ENCODE peak calls at places on chromosomes 12 and 14, in nine cellular contexts. One of them, this sample, is unnamed.

GRCh38 chr14:88323520-88324199 is 591 bp upstream of the KCNK10 start:
- DNase-seq in AG20443: peak
- DNase-seq in hippocampal formation: no peak
- DNase-seq in neural crest cell: peak
- DNase-seq in activated CD4-positive, alpha-beta memory T cell treated with anti-CD3 and anti-CD28 coated beads, Interleukin-2, amount 10 ng/mL, durations not matched to agents 7 days and 5 days: no peak
- DNase-seq in ACHN: peak
- DNase-seq in right cardiac atrium: no peak
- DNase-seq in nephron progenitor cell: peak
- DNase-seq in OCI-LY7: peak
- DNase-seq in this sample: no peak

GRCh38 chr12:91267039-91267438 is 84.4 kb upstream of the DCN start:
- DNase-seq in AG20443: no peak
- DNase-seq in hippocampal formation: no peak
- DNase-seq in neural crest cell: no peak
- DNase-seq in activated CD4-positive, alpha-beta memory T cell treated with anti-CD3 and anti-CD28 coated beads, Interleukin-2, amount 10 ng/mL, durations not matched to agents 7 days and 5 days: no peak
- DNase-seq in ACHN: no peak
- DNase-seq in right cardiac atrium: no peak
- DNase-seq in nephron progenitor cell: no peak
- DNase-seq in OCI-LY7: no peak
- DNase-seq in this sample: no peak

GRCh38 chr12:129337413-129337812 is 484.1 kb downstream of the GLT1D1 start:
- DNase-seq in AG20443: no peak
- DNase-seq in hippocampal formation: no peak
- DNase-seq in neural crest cell: no peak
- DNase-seq in activated CD4-positive, alpha-beta memory T cell treated with anti-CD3 and anti-CD28 coated beads, Interleukin-2, amount 10 ng/mL, durations not matched to agents 7 days and 5 days: no peak
- DNase-seq in ACHN: no peak
- DNase-seq in right cardiac atrium: no peak
- DNase-seq in nephron progenitor cell: no peak
- DNase-seq in OCI-LY7: no peak
- DNase-seq in this sample: no peak

GRCh38 chr14:38877744-38878388 is 225.2 kb downstream of the SEC23A start:
- DNase-seq in AG20443: no peak
- DNase-seq in hippocampal formation: no peak
- DNase-seq in neural crest cell: no peak
- DNase-seq in activated CD4-positive, alpha-beta memory T cell treated with anti-CD3 and anti-CD28 coated beads, Interleukin-2, amount 10 ng/mL, durations not matched to agents 7 days and 5 days: no peak
- DNase-seq in ACHN: no peak
- DNase-seq in right cardiac atrium: no peak
- DNase-seq in nephron progenitor cell: no peak
- DNase-seq in OCI-LY7: no peak
- DNase-seq in this sample: no peak

GRCh38 chr12:124741211-124741610 is 122.5 kb downstream of the SCARB1 start:
- DNase-seq in AG20443: no peak
- DNase-seq in hippocampal formation: no peak
- DNase-seq in neural crest cell: no peak
- DNase-seq in activated CD4-positive, alpha-beta memory T cell treated with anti-CD3 and anti-CD28 coated beads, Interleukin-2, amount 10 ng/mL, durations not matched to agents 7 days and 5 days: no peak
- DNase-seq in ACHN: no peak
- DNase-seq in right cardiac atrium: no peak
- DNase-seq in nephron progenitor cell: no peak
- DNase-seq in OCI-LY7: no peak
- DNase-seq in this sample: no peak

GRCh38 chr14:22555573-22556011 is 33.4 kb downstream of the DAD1 start:
- DNase-seq in AG20443: no peak
- DNase-seq in hippocampal formation: no peak
- DNase-seq in neural crest cell: no peak
- DNase-seq in activated CD4-positive, alpha-beta memory T cell treated with anti-CD3 and anti-CD28 coated beads, Interleukin-2, amount 10 ng/mL, durations not matched to agents 7 days and 5 days: peak
- DNase-seq in ACHN: no peak
- DNase-seq in right cardiac atrium: no peak
- DNase-seq in nephron progenitor cell: no peak
- DNase-seq in OCI-LY7: peak
- DNase-seq in this sample: no peak

GRCh38 chr12:46699986-46700385 is 125.8 kb downstream of the SLC38A4 start:
- DNase-seq in AG20443: no peak
- DNase-seq in hippocampal formation: no peak
- DNase-seq in neural crest cell: no peak
- DNase-seq in activated CD4-positive, alpha-beta memory T cell treated with anti-CD3 and anti-CD28 coated beads, Interleukin-2, amount 10 ng/mL, durations not matched to agents 7 days and 5 days: no peak
- DNase-seq in ACHN: no peak
- DNase-seq in right cardiac atrium: no peak
- DNase-seq in nephron progenitor cell: no peak
- DNase-seq in OCI-LY7: no peak
- DNase-seq in this sample: no peak

GRCh38 chr12:57193706-57194245 is 22.8 kb upstream of the NXPH4 start:
- DNase-seq in AG20443: no peak
- DNase-seq in hippocampal formation: no peak
- DNase-seq in neural crest cell: no peak
- DNase-seq in activated CD4-positive, alpha-beta memory T cell treated with anti-CD3 and anti-CD28 coated beads, Interleukin-2, amount 10 ng/mL, durations not matched to agents 7 days and 5 days: no peak
- DNase-seq in ACHN: no peak
- DNase-seq in right cardiac atrium: no peak
- DNase-seq in nephron progenitor cell: no peak
- DNase-seq in OCI-LY7: no peak
- DNase-seq in this sample: no peak

GRCh38 chr12:131438874-131439273 is 272.0 kb upstream of the SFSWAP start:
- DNase-seq in AG20443: no peak
- DNase-seq in hippocampal formation: no peak
- DNase-seq in neural crest cell: no peak
- DNase-seq in activated CD4-positive, alpha-beta memory T cell treated with anti-CD3 and anti-CD28 coated beads, Interleukin-2, amount 10 ng/mL, durations not matched to agents 7 days and 5 days: no peak
- DNase-seq in ACHN: no peak
- DNase-seq in right cardiac atrium: no peak
- DNase-seq in nephron progenitor cell: peak
- DNase-seq in OCI-LY7: no peak
- DNase-seq in this sample: no peak

GRCh38 chr12:9796346-9796745 is 30.9 kb upstream of the KLRF1 start:
- DNase-seq in AG20443: no peak
- DNase-seq in hippocampal formation: no peak
- DNase-seq in neural crest cell: no peak
- DNase-seq in activated CD4-positive, alpha-beta memory T cell treated with anti-CD3 and anti-CD28 coated beads, Interleukin-2, amount 10 ng/mL, durations not matched to agents 7 days and 5 days: no peak
- DNase-seq in ACHN: no peak
- DNase-seq in right cardiac atrium: no peak
- DNase-seq in nephron progenitor cell: no peak
- DNase-seq in OCI-LY7: no peak
- DNase-seq in this sample: no peak

GRCh38 chr14:53214384-53214783 is 61.3 kb upstream of the DDHD1 start:
- DNase-seq in AG20443: no peak
- DNase-seq in hippocampal formation: no peak
- DNase-seq in neural crest cell: no peak
- DNase-seq in activated CD4-positive, alpha-beta memory T cell treated with anti-CD3 and anti-CD28 coated beads, Interleukin-2, amount 10 ng/mL, durations not matched to agents 7 days and 5 days: no peak
- DNase-seq in ACHN: no peak
- DNase-seq in right cardiac atrium: no peak
- DNase-seq in nephron progenitor cell: peak
- DNase-seq in OCI-LY7: no peak
- DNase-seq in this sample: no peak

GRCh38 chr14:33700052-33700451 is 250.8 kb downstream of the EGLN3 start:
- DNase-seq in AG20443: no peak
- DNase-seq in hippocampal formation: no peak
- DNase-seq in neural crest cell: no peak
- DNase-seq in activated CD4-positive, alpha-beta memory T cell treated with anti-CD3 and anti-CD28 coated beads, Interleukin-2, amount 10 ng/mL, durations not matched to agents 7 days and 5 days: no peak
- DNase-seq in ACHN: no peak
- DNase-seq in right cardiac atrium: no peak
- DNase-seq in nephron progenitor cell: no peak
- DNase-seq in OCI-LY7: no peak
- DNase-seq in this sample: no peak

GRCh38 chr12:65334534-65334933 is 56.1 kb downstream of the MSRB3 start:
- DNase-seq in AG20443: peak
- DNase-seq in hippocampal formation: no peak
- DNase-seq in neural crest cell: no peak
- DNase-seq in activated CD4-positive, alpha-beta memory T cell treated with anti-CD3 and anti-CD28 coated beads, Interleukin-2, amount 10 ng/mL, durations not matched to agents 7 days and 5 days: no peak
- DNase-seq in ACHN: no peak
- DNase-seq in right cardiac atrium: no peak
- DNase-seq in nephron progenitor cell: no peak
- DNase-seq in OCI-LY7: no peak
- DNase-seq in this sample: no peak

GRCh38 chr14:52950410-52950897 is 396 bp downstream of the FERMT2 start:
- DNase-seq in AG20443: peak
- DNase-seq in hippocampal formation: peak
- DNase-seq in neural crest cell: peak
- DNase-seq in activated CD4-positive, alpha-beta memory T cell treated with anti-CD3 and anti-CD28 coated beads, Interleukin-2, amount 10 ng/mL, durations not matched to agents 7 days and 5 days: no peak
- DNase-seq in ACHN: peak
- DNase-seq in right cardiac atrium: peak
- DNase-seq in nephron progenitor cell: peak
- DNase-seq in OCI-LY7: no peak
- DNase-seq in this sample: peak

GRCh38 chr14:76876076-76876475 is 49.9 kb downstream of the LRRC74A start:
- DNase-seq in AG20443: peak
- DNase-seq in hippocampal formation: peak
- DNase-seq in neural crest cell: peak
- DNase-seq in activated CD4-positive, alpha-beta memory T cell treated with anti-CD3 and anti-CD28 coated beads, Interleukin-2, amount 10 ng/mL, durations not matched to agents 7 days and 5 days: peak
- DNase-seq in ACHN: peak
- DNase-seq in right cardiac atrium: peak
- DNase-seq in nephron progenitor cell: peak
- DNase-seq in OCI-LY7: peak
- DNase-seq in this sample: no peak

This sample was measured in upper lobe of right lung.